ENCODE peak calls at places on chromosome 17, in ten cellular contexts. J is CD8-positive, alpha-beta T cell; Q is SK-N-SH; X is ovary; G is adrenal gland; Z is cardiac fibroblast; O is HCT116; V is PC-3; Y is lower lobe of right lung; R is fibroblast of lung. T is an unnamed sample.

GRCh38 chr17:35241520-35241919 is 1.4 kb upstream of the SLFN5 start:
- DNase-seq in J (no peak), Q (no peak), X (peak), G (no peak), Z (no peak), O (no peak), V (no peak), Y (no peak), R (no peak), T (no peak)

GRCh38 chr17:78361227-78361683 is 1.4 kb upstream of the SOCS3 start:
- DNase-seq in J (no peak), Q (peak), X (no peak), G (no peak), Z (no peak), O (no peak), V (no peak), Y (no peak), R (no peak), T (no peak)

GRCh38 chr17:40936437-40936971 is 942 bp downstream of the KRT23 start:
- DNase-seq in J (no peak), Q (no peak), X (no peak), G (no peak), Z (no peak), O (no peak), V (no peak), Y (no peak), R (no peak), T (no peak)

GRCh38 chr17:64615025-64615677 is 47.0 kb downstream of the SMURF2 start:
- DNase-seq in J (no peak), Q (no peak), X (no peak), G (no peak), Z (peak), O (no peak), V (no peak), Y (no peak), R (peak), T (no peak)

GRCh38 chr17:2089021-2089422 is 34.1 kb downstream of the HIC1 start:
- DNase-seq in J (no peak), Q (no peak), X (no peak), G (no peak), Z (peak), O (no peak), V (no peak), Y (no peak), R (peak), T (no peak)

GRCh38 chr17:8976638-8977037 is 11.1 kb upstream of the PIK3R5 start:
- DNase-seq in J (no peak), Q (no peak), X (no peak), G (no peak), Z (no peak), O (no peak), V (no peak), Y (no peak), R (no peak), T (no peak)

GRCh38 chr17:81221842-81222619 is 734 bp downstream of the CEP131 start:
- DNase-seq in J (no peak), Q (peak), X (peak), G (no peak), Z (no peak), O (no peak), V (no peak), Y (no peak), R (no peak), T (no peak)

GRCh38 chr17:40004072-40004471 is 11.2 kb upstream of the CSF3 start:
- DNase-seq in J (no peak), Q (no peak), X (no peak), G (no peak), Z (no peak), O (no peak), V (no peak), Y (no peak), R (no peak), T (no peak)

GRCh38 chr17:48048321-48049140 is at the start of gene NFE2L1:
- DNase-seq in J (no peak), Q (peak), X (peak), G (peak), Z (peak), O (peak), V (peak), Y (peak), R (peak), T (peak)

GRCh38 chr17:59361916-59362810 is 30.7 kb downstream of the YPEL2 start:
- DNase-seq in J (no peak), Q (no peak), X (no peak), G (peak), Z (peak), O (no peak), V (peak), Y (no peak), R (peak), T (peak)

GRCh38 chr17:75488693-75489510 is 26.4 kb downstream of the CASKIN2 start:
- DNase-seq in J (no peak), Q (peak), X (no peak), G (no peak), Z (no peak), O (no peak), V (no peak), Y (no peak), R (no peak), T (no peak)

GRCh38 chr17:79459003-79459655 is 151.7 kb downstream of the RBFOX3 start:
- DNase-seq in J (no peak), Q (no peak), X (no peak), G (no peak), Z (no peak), O (no peak), V (no peak), Y (no peak), R (no peak), T (no peak)
- H3K4me3 ChIP-seq in J (no peak), Q (no peak), X (no peak), G (no peak), Z (no peak), O (no peak), V (no peak), Y (no peak), R (no peak), T (no peak)

DNA sequence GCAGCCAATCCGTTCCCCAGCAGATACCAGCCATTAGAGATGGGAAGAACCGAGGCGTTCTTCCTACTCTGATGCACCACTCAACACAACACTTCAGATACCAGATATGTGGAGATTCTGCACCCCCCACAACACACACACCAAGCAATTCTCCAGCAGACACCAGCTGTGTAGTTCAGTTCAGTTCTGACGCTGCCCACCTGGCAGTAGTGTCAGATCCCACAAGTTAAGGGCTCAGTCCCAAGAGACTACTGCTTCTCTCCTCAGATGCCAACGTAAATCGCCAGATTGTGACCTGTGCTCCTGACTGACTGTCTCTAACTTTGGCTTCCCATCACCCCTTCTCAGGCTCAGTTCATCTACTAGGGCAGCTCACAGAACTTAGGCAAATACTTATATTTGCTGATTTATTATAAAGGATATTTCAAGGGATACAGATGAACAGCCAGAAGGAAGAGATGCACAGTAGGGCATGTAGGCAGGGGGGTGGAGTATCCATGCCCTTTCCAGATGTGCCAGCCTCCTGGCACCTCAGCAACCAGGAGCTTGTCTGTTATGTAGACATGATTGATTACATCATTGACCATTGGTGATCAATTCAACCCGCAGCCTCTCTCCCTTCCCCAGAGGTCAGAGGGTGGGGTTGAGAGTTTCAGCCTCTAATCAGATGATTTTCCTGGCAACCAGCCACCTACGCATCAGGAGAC is 110.6 kb downstream of the PRKCA start:
- DNase-seq in J (no peak), Q (no peak), X (no peak), G (no peak), Z (no peak), O (no peak), V (no peak), Y (no peak), R (no peak), T (no peak)
- H3K4me3 ChIP-seq in J (no peak), Q (no peak), X (no peak), G (no peak), Z (no peak), O (no peak), V (no peak), Y (no peak), R (no peak), T (no peak)

GRCh38 chr17:52737071-52737470 is 578.6 kb upstream of the CA10 start:
- DNase-seq in J (no peak), Q (no peak), X (no peak), G (no peak), Z (no peak), O (no peak), V (no peak), Y (no peak), R (no peak), T (no peak)
- H3K4me3 ChIP-seq in J (no peak), Q (no peak), X (no peak), G (no peak), Z (no peak), O (no peak), V (no peak), Y (no peak), R (no peak), T (no peak)

GRCh38 chr17:17749921-17750320 is 68.7 kb downstream of the RAI1 start:
- DNase-seq in J (no peak), Q (peak), X (no peak), G (no peak), Z (peak), O (peak), V (peak), Y (no peak), R (peak), T (no peak)
- H3K4me3 ChIP-seq in J (no peak), Q (no peak), X (no peak), G (no peak), Z (no peak), O (no peak), V (no peak), Y (no peak), R (no peak), T (no peak)

GRCh38 chr17:49454050-49454449 is 39.4 kb upstream of the PHB1 start:
- DNase-seq in J (no peak), Q (no peak), X (no peak), G (no peak), Z (peak), O (peak), V (peak), Y (no peak), R (no peak), T (no peak)

GRCh38 chr17:49450181-49450580 is 35.5 kb upstream of the PHB1 start:
- DNase-seq in J (no peak), Q (no peak), X (no peak), G (no peak), Z (no peak), O (no peak), V (no peak), Y (no peak), R (no peak), T (no peak)

GRCh38 chr17:49450735-49451134 is 36.1 kb upstream of the PHB1 start:
- DNase-seq in J (no peak), Q (no peak), X (no peak), G (no peak), Z (peak), O (no peak), V (peak), Y (no peak), R (no peak), T (no peak)

GRCh38 chr17:49455226-49455968 is 39.7 kb upstream of the NGFR start:
- DNase-seq in J (no peak), Q (peak), X (no peak), G (no peak), Z (no peak), O (no peak), V (no peak), Y (no peak), R (no peak), T (no peak)

DNA sequence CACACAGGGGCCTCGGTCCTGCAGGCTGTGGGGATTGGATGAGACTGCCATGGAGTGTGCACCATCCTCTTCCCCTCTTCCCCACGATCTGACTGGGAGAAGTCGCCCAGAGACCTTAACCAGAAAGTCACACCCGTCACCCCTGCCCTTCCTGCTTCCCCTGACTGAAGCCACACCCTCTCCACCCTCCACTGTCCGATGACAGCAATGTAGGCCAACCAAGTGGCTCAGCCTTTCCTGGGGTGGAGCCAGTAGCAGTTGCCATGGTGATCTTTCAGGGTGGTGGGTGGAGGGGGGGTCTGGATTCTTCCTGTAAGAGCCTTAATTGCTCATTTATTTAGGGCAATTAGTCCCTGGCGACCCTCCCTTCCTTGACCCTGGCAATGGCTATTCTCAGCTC is 37.5 kb upstream of the PHB1 start:
- DNase-seq in J (no peak), Q (no peak), X (no peak), G (no peak), Z (no peak), O (no peak), V (no peak), Y (no peak), R (no peak), T (no peak)
- H3K4me3 ChIP-seq in J (no peak), Q (no peak), X (no peak), G (no peak), Z (no peak), O (no peak), V (no peak), Y (no peak), R (no peak), T (no peak)

GRCh38 chr17:29041091-29041490 is 1.9 kb upstream of the PIPOX start:
- DNase-seq in J (no peak), Q (no peak), X (no peak), G (no peak), Z (no peak), O (no peak), V (no peak), Y (no peak), R (no peak), T (no peak)

GRCh38 chr17:29038511-29039300 is 4.2 kb upstream of the PIPOX start:
- DNase-seq in J (no peak), Q (peak), X (no peak), G (no peak), Z (no peak), O (no peak), V (no peak), Y (no peak), R (no peak), T (no peak)

GRCh38 chr17:29039764-29040598 is 3.0 kb upstream of the PIPOX start:
- DNase-seq in J (no peak), Q (no peak), X (no peak), G (peak), Z (peak), O (no peak), V (peak), Y (no peak), R (peak), T (peak)

GRCh38 chr17:29036584-29036983 is 6.4 kb upstream of the PIPOX start:
- DNase-seq in J (no peak), Q (no peak), X (no peak), G (no peak), Z (no peak), O (no peak), V (no peak), Y (no peak), R (no peak), T (no peak)

DNA sequence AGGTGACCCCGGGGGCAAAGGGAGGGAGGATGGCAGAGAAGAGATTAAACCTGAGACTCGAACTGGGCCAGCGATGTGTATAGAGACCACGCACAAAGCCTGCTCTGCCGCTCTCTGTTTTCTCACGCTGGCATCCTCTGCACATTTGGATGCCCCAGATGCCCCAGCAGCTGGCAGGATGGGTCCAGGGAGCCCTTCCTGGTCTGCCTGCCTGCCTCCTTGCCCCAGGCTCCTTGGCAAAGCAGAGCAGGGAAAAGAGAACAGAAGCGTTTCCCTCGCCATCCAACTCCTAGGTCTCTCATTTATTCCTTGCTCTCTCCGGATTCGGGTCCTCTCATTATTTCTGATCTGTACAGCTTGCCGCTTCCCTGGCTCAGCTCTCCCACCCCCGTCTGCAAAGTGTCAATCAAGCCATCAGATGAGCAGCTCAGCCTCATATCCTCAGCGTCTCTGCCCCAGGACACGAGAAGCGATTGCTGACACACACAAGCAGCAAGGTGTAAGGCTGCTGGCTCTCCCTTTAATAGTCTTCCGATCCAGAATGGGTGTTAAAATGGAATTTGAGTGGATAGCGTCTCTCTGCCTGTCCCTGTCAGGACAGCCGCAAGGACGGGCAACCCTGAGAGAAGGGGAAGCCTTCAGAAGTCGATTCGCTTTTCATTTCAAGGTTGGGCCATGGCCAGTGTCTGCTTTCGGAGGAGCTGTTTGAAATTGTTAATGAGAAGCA is 5.0 kb upstream of the PIPOX start:
- DNase-seq in J (no peak), Q (peak), X (no peak), G (no peak), Z (no peak), O (no peak), V (no peak), Y (no peak), R (no peak), T (no peak)
- H3K4me3 ChIP-seq in J (no peak), Q (no peak), X (no peak), G (no peak), Z (no peak), O (no peak), V (no peak), Y (no peak), R (no peak), T (no peak)

GRCh38 chr17:3738562-3739295 is 15.0 kb downstream of the HASPIN start:
- DNase-seq in J (no peak), Q (no peak), X (no peak), G (no peak), Z (no peak), O (no peak), V (peak), Y (peak), R (peak), T (no peak)
- H3K4me3 ChIP-seq in J (no peak), Q (no peak), X (no peak), G (no peak), Z (no peak), O (no peak), V (peak), Y (peak), R (no peak), T (no peak)

DNA sequence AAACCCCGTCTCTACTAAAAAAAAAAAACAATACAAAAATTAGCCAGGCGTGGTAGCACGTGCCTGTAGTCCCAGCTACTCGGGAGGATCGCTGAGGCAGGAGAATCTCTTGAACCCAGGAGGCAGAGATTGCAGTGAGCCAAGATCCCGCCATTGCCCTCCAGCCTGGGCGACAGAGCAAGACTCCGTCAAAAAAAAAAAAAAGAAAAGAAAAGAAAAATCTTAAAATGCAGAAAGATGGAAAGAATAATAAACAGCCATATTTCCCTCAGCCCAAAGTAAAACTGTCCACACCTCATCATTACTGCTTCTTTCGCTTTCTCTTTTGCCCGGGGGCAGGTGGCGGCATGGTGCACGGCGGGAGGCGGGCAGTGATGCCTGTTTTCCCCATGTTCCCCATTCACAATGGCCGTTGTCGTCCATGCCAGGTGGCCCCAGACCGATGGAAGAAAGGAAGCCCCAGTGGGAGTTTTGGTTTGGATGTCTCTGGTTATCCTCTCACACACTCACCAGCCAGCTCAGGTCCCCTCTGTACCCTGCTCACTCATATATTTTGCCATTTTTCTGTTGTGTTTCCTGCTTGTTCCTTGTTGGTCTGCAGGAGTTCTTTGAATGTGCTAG is 37.0 kb upstream of the PEMT start:
- DNase-seq in J (no peak), Q (no peak), X (no peak), G (no peak), Z (no peak), O (no peak), V (no peak), Y (no peak), R (no peak), T (no peak)
- H3K4me3 ChIP-seq in J (peak), Q (no peak), X (no peak), G (no peak), Z (no peak), O (no peak), V (no peak), Y (peak), R (no peak), T (no peak)

T was measured in skeletal muscle cell.